ENCODE peak calls at places on chromosomes 16 and 17, in eight cellular contexts. U is stimulated activated naive B cell treated with anti-CD40 and anti-IgM and Interleukin-4, amounts not matched to agents 10 μg/mL and 1 μg/mL and 100 μg/mL, for 72 hours; N is T-helper 17 cell; D is lower lobe of right lung; Y is sciatic nerve; B is upper lobe of left lung; W is SK-N-SH treated with all-trans-retinoic acid at 6 μM for 48 hours; I is naive thymus-derived CD4-positive, alpha-beta T cell. O is an unnamed sample.

GRCh38 chr17:1197379-1197778 is 17.6 kb upstream of the ABR start:
- ATAC-seq in U (no peak), N (no peak), D (peak), Y (peak), B (peak), W (no peak), I (peak), O (no peak)

GRCh38 chr16:17343729-17344128 is 127.0 kb downstream of the XYLT1 start:
- ATAC-seq in U (peak), N (peak), D (no peak), Y (no peak), B (peak), W (no peak), I (peak), O (no peak)

GRCh38 chr17:44932526-44933097 is 15.0 kb downstream of the KIF18B start:
- ATAC-seq in U (no peak), N (no peak), D (no peak), Y (peak), B (no peak), W (no peak), I (no peak), O (no peak)

GRCh38 chr17:82127315-82127595 is 29.2 kb upstream of the FASN start:
- ATAC-seq in U (no peak), N (peak), D (peak), Y (no peak), B (no peak), W (no peak), I (no peak), O (peak)

GRCh38 chr17:82848022-82848592 is 8.3 kb upstream of the ZNF750 start:
- ATAC-seq in U (no peak), N (peak), D (peak), Y (peak), B (peak), W (no peak), I (peak), O (peak)

GRCh38 chr17:4505187-4505586 is 6.5 kb downstream of the SPNS2 start:
- ATAC-seq in U (no peak), N (no peak), D (no peak), Y (no peak), B (no peak), W (no peak), I (no peak), O (no peak)

GRCh38 chr17:57636274-57636673 is 108.8 kb downstream of the CCDC182 start:
- ATAC-seq in U (no peak), N (no peak), D (no peak), Y (no peak), B (no peak), W (no peak), I (no peak), O (no peak)

GRCh38 chr16:50684823-50685455 is 3.8 kb upstream of the SNX20 start:
- ATAC-seq in U (peak), N (peak), D (peak), Y (no peak), B (peak), W (no peak), I (peak), O (peak)

GRCh38 chr16:59886021-59886420 is 1151.9 kb upstream of the GOT2 start:
- ATAC-seq in U (no peak), N (no peak), D (no peak), Y (peak), B (peak), W (no peak), I (no peak), O (no peak)

GRCh38 chr17:58399974-58400373 is 17.4 kb downstream of the RNF43 start:
- ATAC-seq in U (no peak), N (no peak), D (no peak), Y (no peak), B (no peak), W (no peak), I (no peak), O (peak)

GRCh38 chr16:88667496-88667895 is 4.6 kb upstream of the MVD start:
- ATAC-seq in U (no peak), N (no peak), D (no peak), Y (no peak), B (no peak), W (no peak), I (no peak), O (no peak)

GRCh38 chr16:1448536-1449116 is 4.3 kb upstream of the CCDC154 start:
- ATAC-seq in U (no peak), N (no peak), D (no peak), Y (no peak), B (no peak), W (no peak), I (no peak), O (no peak)